ENCODE peak calls at places on chromosomes 3 and 15, in ten cellular contexts. P is fibroblast of lung, W is brain microvascular endothelial cell, Q is IMR-90, A is PC-9, L is HCT116, Y is BJ, U is transverse colon, D is Peyer's patch, E is AG10803. G is an unnamed sample.

GRCh38 chr3:106640353-106640752 is 736.9 kb upstream of the CCDC54 start:
- DNase-seq in U (no peak), W (no peak), A (no peak), Y (no peak), L (no peak), E (no peak), Q (no peak), D (no peak), P (no peak), G (no peak)

GRCh38 chr15:88636039-88636438 is 2.8 kb upstream of the ISG20 start:
- DNase-seq in Q (no peak), U (peak), L (peak), D (peak), P (no peak), Y (no peak), W (no peak), A (peak), E (no peak), G (no peak)

GRCh38 chr3:187041362-187042061 is 97.8 kb downstream of the RPL39L start:
- DNase-seq in U (no peak), A (no peak), W (peak), L (no peak), D (no peak), Q (peak), E (no peak), Y (no peak), P (no peak), G (no peak)

GRCh38 chr3:70813306-70813705 is 500.9 kb upstream of the MDFIC2 start:
- DNase-seq in P (no peak), U (no peak), Y (no peak), E (peak), W (no peak), D (no peak), A (no peak), L (no peak), Q (no peak), G (peak)

GRCh38 chr15:84888639-84889038 is 4.2 kb downstream of the SLC28A1 start:
- DNase-seq in L (no peak), E (no peak), A (no peak), D (no peak), U (no peak), W (no peak), Y (no peak), Q (no peak), P (no peak), G (no peak)

GRCh38 chr15:69554321-69554961 is 101.8 kb downstream of the RPLP1 start:
- DNase-seq in P (peak), E (no peak), D (peak), L (no peak), A (peak), Y (no peak), W (no peak), U (peak), Q (peak), G (no peak)

GRCh38 chr3:48709051-48709461 is 8.0 kb downstream of the IP6K2 start:
- DNase-seq in P (no peak), Y (no peak), E (peak), W (no peak), Q (no peak), L (no peak), U (no peak), D (no peak), A (no peak), G (peak)

GRCh38 chr3:72270072-72270611 is 485.2 kb upstream of the PROK2 start:
- DNase-seq in D (peak), W (peak), Q (peak), U (peak), A (peak), Y (peak), E (peak), L (peak), P (peak), G (peak)

GRCh38 chr3:42117175-42118008 is 26.2 kb downstream of the TRAK1 start:
- DNase-seq in A (peak), W (peak), D (no peak), E (peak), U (peak), P (peak), L (peak), Q (peak), Y (peak), G (peak)

GRCh38 chr3:45841380-45841700 is 579 bp downstream of the LZTFL1 start:
- DNase-seq in E (peak), Y (no peak), D (no peak), A (no peak), W (peak), U (peak), P (peak), Q (peak), L (no peak), G (peak)

GRCh38 chr3:84082726-84083125 is 876.1 kb upstream of the CADM2 start:
- DNase-seq in L (no peak), W (no peak), E (no peak), Y (no peak), P (no peak), D (no peak), U (no peak), Q (no peak), A (no peak), G (no peak)

GRCh38 chr15:55327392-55327791 is 8.4 kb downstream of the PIGB start:
- DNase-seq in L (no peak), U (no peak), P (no peak), W (no peak), A (no peak), Y (no peak), D (no peak), Q (no peak), E (no peak), G (no peak)

GRCh38 chr3:107630779-107631178 is 108.0 kb downstream of the BBX start:
- DNase-seq in Q (no peak), E (no peak), W (no peak), D (no peak), Y (no peak), U (no peak), L (no peak), A (no peak), P (no peak), G (peak)

GRCh38 chr3:44355634-44356033 is 17.1 kb downstream of the TCAIM start:
- DNase-seq in E (peak), P (peak), W (peak), U (no peak), A (no peak), Y (no peak), Q (peak), L (no peak), D (no peak), G (peak)

GRCh38 chr3:182970811-182971418 is 9.4 kb downstream of the DCUN1D1 start:
- DNase-seq in U (no peak), W (no peak), E (no peak), P (no peak), D (no peak), Y (no peak), L (no peak), Q (no peak), A (no peak), G (no peak)

GRCh38 chr15:77034620-77035467 is 36.1 kb downstream of the TSPAN3 start:
- DNase-seq in W (no peak), Q (no peak), A (no peak), P (no peak), D (peak), U (peak), Y (no peak), E (peak), L (no peak), G (no peak)

GRCh38 chr3:131544557-131544956 is 41.8 kb upstream of the MRPL3 start:
- DNase-seq in P (no peak), L (no peak), W (no peak), Y (no peak), E (no peak), D (no peak), U (no peak), A (peak), Q (no peak), G (no peak)

GRCh38 chr3:131540821-131541220 is 38.0 kb upstream of the MRPL3 start:
- DNase-seq in E (no peak), A (no peak), W (no peak), U (no peak), P (no peak), D (no peak), L (no peak), Y (no peak), Q (no peak), G (no peak)

GRCh38 chr3:131541288-131541687 is 38.5 kb upstream of the MRPL3 start:
- DNase-seq in E (no peak), L (no peak), Q (no peak), A (no peak), Y (no peak), W (no peak), U (no peak), P (no peak), D (no peak), G (no peak)

GRCh38 chr3:131540143-131540542 is 37.4 kb upstream of the MRPL3 start:
- DNase-seq in U (no peak), Y (no peak), W (no peak), Q (no peak), A (no peak), L (no peak), E (peak), D (no peak), P (no peak), G (no peak)

GRCh38 chr3:131543714-131544113 is 40.9 kb upstream of the MRPL3 start:
- DNase-seq in Q (peak), W (peak), Y (peak), L (peak), P (peak), D (no peak), U (peak), E (peak), A (peak), G (peak)
- TF ChIP-seq CTCF in Q (no peak), W (no peak), Y (no peak), L (no peak), P (peak), D (no peak), U (no peak), E (no peak), A (no peak), G (no peak)

GRCh38 chr3:176776622-176777021 is 420.7 kb downstream of the TBL1XR1 start:
- DNase-seq in U (no peak), L (no peak), E (no peak), Y (no peak), A (no peak), D (no peak), Q (no peak), P (no peak), W (no peak), G (no peak)

GRCh38 chr3:176785207-176785606 is 412.1 kb downstream of the TBL1XR1 start:
- DNase-seq in L (no peak), W (no peak), Q (no peak), Y (no peak), E (no peak), U (no peak), P (no peak), A (no peak), D (no peak), G (no peak)

GRCh38 chr3:176780766-176781165 is 416.5 kb downstream of the TBL1XR1 start:
- DNase-seq in U (no peak), W (no peak), D (no peak), L (no peak), Y (no peak), P (no peak), E (no peak), Q (no peak), A (no peak), G (no peak)
- H3K4me3 ChIP-seq in U (no peak), W (no peak), D (no peak), L (no peak), Y (no peak), P (no peak), E (no peak), Q (no peak), A (no peak), G (no peak)

DNA sequence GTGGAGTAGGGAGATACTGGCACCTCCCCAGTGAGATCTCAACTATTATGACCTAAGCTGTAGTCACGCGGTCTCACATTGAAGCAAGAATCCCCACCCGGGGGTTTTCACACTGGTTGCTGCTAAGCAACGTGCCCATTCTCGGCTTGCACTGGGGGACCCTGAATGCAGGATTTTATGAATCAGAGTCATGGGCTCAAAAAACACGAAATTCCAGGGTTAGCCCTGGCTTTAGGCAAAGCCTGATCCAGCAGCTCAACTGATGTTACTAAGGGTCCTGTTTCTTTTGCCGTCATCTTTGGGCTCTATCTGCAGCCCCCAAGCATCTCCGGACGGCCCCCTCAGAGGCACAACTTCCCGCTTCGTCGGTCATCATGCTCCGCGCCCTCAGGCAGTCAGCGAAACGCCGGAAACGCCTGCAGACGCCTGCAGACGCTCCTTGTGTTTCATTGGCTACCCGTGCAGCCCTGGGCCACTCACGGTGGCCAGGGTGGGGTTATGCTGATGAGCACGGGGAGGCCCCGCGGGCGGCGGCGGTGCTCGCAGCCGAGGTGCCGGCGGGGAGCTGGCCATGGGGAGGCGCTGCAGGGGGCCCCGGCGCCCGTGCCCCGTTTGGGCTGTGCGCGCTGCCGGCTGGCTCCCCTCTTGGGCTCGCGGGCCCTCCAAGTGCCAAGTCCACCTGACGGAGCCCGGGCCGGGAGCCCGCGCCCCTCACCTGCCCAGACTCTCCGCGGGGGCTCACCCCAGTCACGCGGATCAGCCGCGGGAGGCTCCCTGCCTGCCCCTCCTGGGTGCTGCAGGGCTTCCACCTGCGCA is 25.8 kb downstream of the EFCC1 start:
- DNase-seq in U (peak), D (peak), L (peak), Y (no peak), A (peak), E (peak), P (peak), Q (peak), W (peak), G (peak)
- TF ChIP-seq CTCF in U (peak), D (peak), L (peak), Y (peak), A (peak), E (no peak), P (no peak), Q (peak), W (peak), G (no peak)

GRCh38 chr15:73648027-73648295 is 14.8 kb upstream of the NPTN start:
- DNase-seq in P (no peak), Q (no peak), A (no peak), Y (no peak), L (no peak), D (no peak), E (no peak), U (no peak), W (no peak), G (no peak)
- H3K4me3 ChIP-seq in P (no peak), Q (no peak), A (no peak), Y (no peak), L (no peak), D (no peak), E (no peak), U (no peak), W (no peak), G (no peak)

DNA sequence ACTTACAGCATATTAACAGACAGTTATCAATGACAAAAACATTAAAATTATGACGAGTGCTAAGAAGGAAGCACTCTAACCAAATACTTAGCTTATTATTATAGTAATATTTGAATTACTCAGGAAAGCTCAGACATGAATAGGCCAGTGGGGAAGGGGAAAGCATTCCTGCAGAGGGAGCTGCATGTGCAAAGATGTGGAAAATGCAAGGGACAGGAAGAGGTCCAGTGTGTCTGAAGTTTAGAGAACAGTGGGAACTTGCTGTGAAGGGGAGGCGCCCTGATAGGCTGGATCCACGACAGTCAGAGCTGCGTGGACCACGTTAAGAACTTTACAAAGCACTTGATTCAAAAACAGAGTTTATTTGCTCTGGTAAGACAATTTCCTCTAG is 1.2 kb upstream of the SPICE1 start:
- DNase-seq in W (no peak), P (no peak), U (peak), Y (no peak), L (no peak), D (no peak), A (no peak), E (no peak), Q (no peak), G (no peak)
- TF ChIP-seq CTCF in W (peak), P (no peak), U (no peak), Y (no peak), L (no peak), D (no peak), A (no peak), E (peak), Q (no peak), G (no peak)

GRCh38 chr3:146222204-146223046 is 28.5 kb downstream of the PLSCR4 start:
- DNase-seq in Q (peak), P (peak), U (peak), W (peak), E (no peak), D (peak), A (peak), L (peak), Y (no peak), G (peak)
- H3K4me3 ChIP-seq in Q (no peak), P (no peak), U (no peak), W (no peak), E (no peak), D (no peak), A (no peak), L (no peak), Y (no peak), G (no peak)

GRCh38 chr3:9727041-9727595 is 4.4 kb upstream of the BRPF1 start:
- DNase-seq in P (no peak), E (no peak), Q (no peak), L (peak), Y (no peak), A (no peak), U (no peak), W (no peak), D (no peak), G (no peak)
- TF ChIP-seq CTCF in P (peak), E (peak), Q (no peak), L (peak), Y (peak), A (peak), U (peak), W (peak), D (peak), G (peak)

GRCh38 chr3:192915306-192915705 is 2.4 kb downstream of the MB21D2 start:
- DNase-seq in P (peak), Y (no peak), D (no peak), W (peak), U (no peak), Q (peak), A (peak), E (peak), L (no peak), G (peak)

GRCh38 chr3:192917508-192918274 is at the start of gene MB21D2:
- DNase-seq in Q (peak), D (peak), Y (no peak), L (peak), U (peak), W (peak), A (peak), E (peak), P (peak), G (peak)

GRCh38 chr3:192915724-192916123 is 1.9 kb downstream of the MB21D2 start:
- DNase-seq in D (no peak), A (no peak), Y (no peak), W (no peak), Q (peak), E (no peak), P (no peak), U (no peak), L (no peak), G (peak)

GRCh38 chr3:192917258-192917507 is 473 bp downstream of the MB21D2 start:
- DNase-seq in U (no peak), Q (no peak), Y (no peak), L (no peak), A (peak), P (no peak), D (no peak), W (no peak), E (no peak), G (no peak)

GRCh38 chr3:192916455-192917257 is 1.0 kb downstream of the MB21D2 start:
- DNase-seq in Y (no peak), A (peak), E (peak), L (no peak), D (peak), U (peak), Q (peak), P (peak), W (peak), G (peak)
- H3K4me3 ChIP-seq in Y (peak), A (peak), E (peak), L (peak), D (peak), U (peak), Q (peak), P (peak), W (peak), G (peak)

DNA sequence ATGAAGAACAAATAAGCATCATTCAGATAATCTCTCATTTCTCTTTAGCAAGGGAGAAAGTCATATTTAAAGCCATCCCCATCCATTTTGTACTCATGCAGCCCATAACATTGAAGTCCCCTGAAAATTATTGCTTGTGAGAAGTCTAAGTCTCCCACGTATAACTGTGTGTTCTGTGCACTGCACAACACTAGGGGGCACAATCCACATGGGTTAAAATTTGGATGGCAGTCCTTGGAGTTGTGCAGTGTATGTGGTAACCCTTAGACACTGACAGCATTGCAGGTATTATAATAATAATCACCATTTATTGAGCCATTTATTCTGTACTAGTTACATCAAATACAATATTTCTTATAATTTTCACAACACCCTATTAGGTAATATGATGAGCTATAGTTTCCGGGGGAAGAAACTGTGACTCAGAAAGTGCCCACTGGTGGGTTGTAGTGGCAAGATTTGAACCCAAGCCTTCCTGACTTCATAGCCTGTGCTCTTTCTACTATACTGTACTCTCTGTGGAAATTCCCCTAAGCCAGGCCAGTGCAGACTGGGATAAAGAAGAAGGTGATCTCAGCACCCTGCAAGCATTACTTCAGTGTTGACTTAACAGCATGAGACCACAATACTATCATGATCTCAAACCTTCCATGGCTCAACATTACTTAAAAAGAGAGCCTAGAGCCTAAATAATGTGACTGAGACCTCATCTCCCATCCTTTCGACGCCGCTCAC is 15.7 kb downstream of the KCNAB1 start:
- DNase-seq in Y (no peak), L (no peak), P (no peak), W (no peak), Q (no peak), D (no peak), U (no peak), A (no peak), E (no peak), G (peak)
- TF ChIP-seq CTCF in Y (peak), L (peak), P (peak), W (peak), Q (no peak), D (no peak), U (no peak), A (peak), E (peak), G (peak)

G was measured in fibroblast of mammary gland.